ENCODE peak calls at places on chromosomes 2 and 18, in six cellular contexts. V is ascending aorta, B is A549, M is foreskin keratinocyte, C is spleen, E is endodermal cell. O is an unnamed sample.

GRCh38 chr2:163081754-163082153 is 243.2 kb upstream of the KCNH7 start:
- DNase-seq in C (no peak), V (no peak), B (no peak), E (no peak), M (no peak), O (no peak)

GRCh38 chr2:110678457-110679336 is 834 bp upstream of the BUB1 start:
- DNase-seq in E (peak), C (peak), M (no peak), V (peak), B (no peak), O (peak)

GRCh38 chr2:64698668-64699444 is 45.1 kb upstream of the SERTAD2 start:
- DNase-seq in C (no peak), M (peak), E (no peak), B (peak), V (no peak), O (peak)

GRCh38 chr2:9057939-9058761 is 54.7 kb upstream of the MBOAT2 start:
- DNase-seq in B (peak), M (peak), E (no peak), C (no peak), V (no peak), O (no peak)

GRCh38 chr2:136210822-136211221 is 92.9 kb upstream of the CXCR4 start:
- DNase-seq in B (no peak), M (no peak), E (no peak), C (no peak), V (no peak), O (no peak)

GRCh38 chr2:217996345-217996744 is 6.5 kb downstream of the TNS1 start:
- DNase-seq in C (no peak), B (peak), E (no peak), M (peak), V (peak), O (peak)

GRCh38 chr2:175439416-175439815 is 257.9 kb upstream of the ATP5MC3 start:
- DNase-seq in V (no peak), B (no peak), M (no peak), C (no peak), E (no peak), O (no peak)

GRCh38 chr2:10236571-10237391 is 65.9 kb upstream of the HPCAL1 start:
- DNase-seq in E (peak), B (no peak), C (peak), V (no peak), M (no peak), O (no peak)

GRCh38 chr2:53422979-53423378 is 344.6 kb upstream of the CHAC2 start:
- DNase-seq in E (peak), M (peak), C (no peak), B (peak), V (no peak), O (peak)

GRCh38 chr2:58047373-58047674 is 718 bp downstream of the VRK2 start:
- DNase-seq in C (no peak), M (no peak), B (no peak), V (no peak), E (no peak), O (peak)

GRCh38 chr2:48287971-48288370 is 242.0 kb upstream of the STON1 start:
- DNase-seq in V (no peak), C (no peak), E (no peak), M (no peak), B (no peak), O (no peak)

GRCh38 chr2:38741542-38741852 is 9.7 kb downstream of the SRSF7 start:
- DNase-seq in M (no peak), C (no peak), E (no peak), B (no peak), V (no peak), O (no peak)

GRCh38 chr2:38743672-38744398 is 7.3 kb downstream of the SRSF7 start:
- DNase-seq in E (no peak), B (no peak), V (no peak), M (no peak), C (no peak), O (no peak)

GRCh38 chr2:38739524-38739923 is 11.6 kb downstream of the SRSF7 start:
- DNase-seq in V (no peak), E (no peak), C (no peak), M (no peak), B (no peak), O (no peak)

GRCh38 chr2:38742797-38743559 is 8.2 kb downstream of the SRSF7 start:
- DNase-seq in B (no peak), E (no peak), C (no peak), M (peak), V (no peak), O (no peak)

GRCh38 chr2:38740851-38741541 is 10.2 kb downstream of the SRSF7 start:
- DNase-seq in B (peak), M (no peak), V (no peak), C (no peak), E (no peak), O (no peak)
- TF ChIP-seq CTCF in B (peak), M (peak), V (peak), C (peak), E (peak), O (peak)

DNA sequence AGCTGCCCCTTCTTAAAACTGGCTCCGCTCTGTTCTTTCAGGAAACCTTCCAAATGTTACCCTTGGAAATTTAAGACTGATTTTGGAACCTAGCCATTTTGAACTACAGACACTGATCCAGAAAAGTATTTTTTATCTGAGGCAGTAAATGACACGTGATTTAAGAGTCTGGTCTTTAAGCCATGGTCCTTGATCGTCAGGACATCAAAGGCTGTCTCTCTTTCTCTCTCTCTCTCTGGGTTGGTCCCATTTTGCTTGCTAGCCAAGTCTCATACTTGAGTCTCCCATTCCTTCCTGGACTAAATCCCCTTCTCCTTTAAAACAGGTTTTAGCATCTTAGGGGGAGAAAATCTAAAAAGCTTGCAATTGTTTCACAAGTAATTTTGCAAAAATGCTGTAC is 77.6 kb downstream of the CDK15 start:
- DNase-seq in B (no peak), V (no peak), M (no peak), C (no peak), E (no peak), O (no peak)
- H3K27ac ChIP-seq in B (no peak), V (no peak), M (no peak), C (no peak), E (no peak), O (no peak)

GRCh38 chr2:120855855-120856405 is 120.3 kb downstream of the GLI2 start:
- DNase-seq in B (no peak), E (peak), C (no peak), V (no peak), M (no peak), O (no peak)

GRCh38 chr2:120857422-120857821 is 121.8 kb downstream of the GLI2 start:
- DNase-seq in C (peak), B (no peak), E (no peak), M (no peak), V (no peak), O (no peak)

GRCh38 chr2:120857931-120858330 is 122.3 kb downstream of the GLI2 start:
- DNase-seq in M (no peak), V (no peak), E (no peak), B (no peak), C (peak), O (no peak)

GRCh38 chr2:120854766-120855530 is 119.3 kb downstream of the GLI2 start:
- DNase-seq in B (no peak), V (no peak), E (peak), C (peak), M (no peak), O (no peak)

GRCh38 chr2:120856421-120856862 is 120.8 kb downstream of the GLI2 start:
- DNase-seq in M (no peak), V (no peak), B (peak), C (peak), E (peak), O (no peak)
- TF ChIP-seq CTCF in M (no peak), V (peak), B (no peak), C (no peak), E (peak), O (no peak)

GRCh38 chr18:23399067-23399466 is 54.0 kb upstream of the RIOK3 start:
- DNase-seq in E (peak), M (no peak), B (no peak), C (no peak), V (no peak), O (no peak)
- H3K27ac ChIP-seq in E (no peak), M (no peak), B (no peak), C (no peak), V (no peak), O (no peak)

GRCh38 chr2:73448856-73449255 is 63.2 kb downstream of the ALMS1 start:
- DNase-seq in C (no peak), M (no peak), V (no peak), E (no peak), B (no peak), O (no peak)
- TF ChIP-seq CTCF in C (no peak), M (no peak), V (no peak), E (no peak), B (no peak), O (no peak)

DNA sequence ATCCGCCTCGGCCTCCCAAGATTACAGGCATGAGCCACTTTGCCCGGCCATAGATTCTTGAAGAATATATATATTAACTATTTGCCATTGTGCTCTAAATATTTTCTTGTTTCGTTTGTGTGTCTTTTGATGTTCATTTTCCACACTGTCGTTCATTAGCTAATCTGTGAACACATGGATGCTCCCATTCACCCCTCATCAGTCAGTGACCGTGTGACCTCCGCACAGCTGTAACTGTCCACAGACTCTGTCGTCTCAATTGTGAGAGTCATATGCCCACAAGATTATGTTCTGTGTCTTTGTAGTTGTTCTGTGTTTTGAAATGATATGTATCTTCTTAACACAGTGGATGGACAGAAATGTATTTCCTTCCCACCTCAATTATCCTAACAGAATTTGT is 29.6 kb downstream of the RAMP1 start:
- DNase-seq in C (peak), B (no peak), M (no peak), E (peak), V (no peak), O (no peak)
- H3K27ac ChIP-seq in C (peak), B (no peak), M (no peak), E (no peak), V (peak), O (peak)

DNA sequence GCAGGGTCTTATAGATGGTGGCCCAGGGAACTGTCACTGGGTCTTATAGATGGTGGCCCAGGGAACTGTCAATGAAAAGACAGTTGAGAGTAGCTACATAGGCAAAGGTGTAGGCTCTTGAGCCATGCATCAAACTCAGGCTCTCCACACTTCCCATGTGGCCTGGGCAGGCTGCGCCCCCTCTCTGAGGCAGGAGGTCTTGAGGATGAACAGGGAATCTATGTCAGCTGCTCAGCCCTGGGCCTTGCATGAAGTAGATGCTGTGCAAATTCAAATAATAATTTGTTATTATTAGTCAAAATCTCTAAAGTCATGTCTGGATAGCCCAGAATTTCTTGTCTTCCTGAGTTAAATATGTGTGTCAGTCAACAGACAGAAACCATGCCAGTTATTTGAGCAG is 26.7 kb downstream of the STK25 start:
- DNase-seq in E (no peak), V (no peak), M (no peak), B (no peak), C (no peak), O (no peak)
- TF ChIP-seq CTCF in E (no peak), V (no peak), M (no peak), B (no peak), C (no peak), O (no peak)

DNA sequence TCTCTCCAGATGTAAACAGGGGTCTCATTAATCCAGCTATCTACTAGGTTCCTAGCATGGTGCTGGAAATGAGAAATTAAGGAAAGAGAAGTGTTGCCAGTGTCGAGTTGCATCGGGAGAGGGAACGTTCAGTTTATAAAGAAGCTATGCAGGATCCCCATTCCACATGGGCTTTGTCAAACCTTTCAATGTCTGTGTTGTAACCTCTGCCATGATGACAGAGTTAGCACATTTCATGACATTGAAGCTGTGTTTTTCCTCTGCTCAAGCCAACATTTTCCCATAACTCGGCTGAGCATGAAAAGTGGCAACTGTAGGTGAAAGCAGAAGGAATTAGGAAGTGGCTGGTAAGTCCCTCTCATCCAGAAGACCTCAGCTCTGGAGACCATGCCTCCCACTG is 133.4 kb downstream of the WDSUB1 start:
- DNase-seq in E (no peak), M (no peak), B (no peak), C (no peak), V (no peak), O (no peak)
- H3K27ac ChIP-seq in E (no peak), M (no peak), B (no peak), C (no peak), V (no peak), O (peak)

GRCh38 chr2:222736301-222736700 is 64.8 kb downstream of the MOGAT1 start:
- DNase-seq in V (no peak), M (no peak), E (no peak), C (no peak), B (no peak), O (no peak)
- TF ChIP-seq CTCF in V (no peak), M (no peak), E (no peak), C (no peak), B (no peak), O (no peak)

O was measured in RWPE1.